ENCODE peak calls at places on chromosomes 12 and 14, in nine cellular contexts. D is WERI-Rb-1, K is pons, H is NCI-H774, Q is A673, W is AG10803, N is H4, E is AML-193, C is neural progenitor cell. U is an unnamed sample.

GRCh38 chr12:120980800-120981368 is 2.5 kb downstream of the HNF1A start:
- DNase-seq in D (no peak), K (no peak), N (no peak), W (no peak), Q (no peak), E (no peak), C (no peak), H (no peak), U (no peak)

GRCh38 chr12:107091989-107092641 is 1.2 kb downstream of the CRY1 start:
- DNase-seq in W (peak), K (peak), H (peak), C (peak), E (peak), D (peak), N (peak), Q (peak), U (peak)

GRCh38 chr14:102949062-102949800 is 26.8 kb downstream of the AMN start:
- DNase-seq in W (peak), K (peak), C (no peak), E (peak), H (no peak), N (no peak), Q (no peak), D (no peak), U (no peak)

GRCh38 chr14:25833341-25834121 is 764.3 kb downstream of the NOVA1 start:
- DNase-seq in C (peak), Q (peak), W (no peak), E (no peak), D (peak), N (peak), K (peak), H (peak), U (peak)

GRCh38 chr14:81432171-81432570 is 32.0 kb upstream of the STON2 start:
- DNase-seq in N (peak), W (no peak), H (no peak), Q (no peak), K (no peak), E (no peak), C (no peak), D (no peak), U (no peak)

GRCh38 chr12:58310828-58311273 is 369.5 kb downstream of the ATP23 start:
- DNase-seq in N (peak), E (no peak), H (no peak), K (no peak), Q (no peak), C (no peak), D (no peak), W (peak), U (no peak)

GRCh38 chr12:57214398-57214781 is 2.2 kb upstream of the NXPH4 start:
- DNase-seq in N (peak), W (peak), E (peak), K (no peak), Q (peak), H (peak), C (peak), D (peak), U (peak)

GRCh38 chr12:89632778-89633177 is 75.9 kb downstream of the ATP2B1 start:
- DNase-seq in E (no peak), C (no peak), Q (no peak), N (no peak), H (no peak), K (no peak), W (no peak), D (no peak), U (no peak)

GRCh38 chr12:52631676-52632459 is 13.5 kb upstream of the KRT73 start:
- DNase-seq in E (no peak), N (no peak), K (no peak), W (no peak), Q (no peak), C (no peak), D (no peak), H (no peak), U (no peak)

GRCh38 chr14:104726600-104727451 is 2.8 kb downstream of the ADSS1 start:
- DNase-seq in C (no peak), K (no peak), H (no peak), D (no peak), E (no peak), W (no peak), Q (no peak), N (no peak), U (no peak)

GRCh38 chr14:59630281-59630963 is 53.8 kb upstream of the CCDC175 start:
- DNase-seq in E (no peak), N (no peak), C (peak), D (peak), W (no peak), Q (peak), K (peak), H (peak), U (peak)

GRCh38 chr12:66164349-66164821 is 5.4 kb downstream of the TMBIM4 start:
- DNase-seq in D (no peak), K (no peak), Q (no peak), N (no peak), C (no peak), E (no peak), H (no peak), W (peak), U (no peak)

GRCh38 chr12:13635709-13636108 is 345.7 kb downstream of the GRIN2B start:
- DNase-seq in K (no peak), E (no peak), H (no peak), W (no peak), D (no peak), C (no peak), Q (no peak), N (no peak), U (no peak)

GRCh38 chr14:60732840-60733483 is 1.6 kb upstream of the MNAT1 start:
- DNase-seq in Q (no peak), N (no peak), W (no peak), K (no peak), E (no peak), D (no peak), C (no peak), H (no peak), U (no peak)

GRCh38 chr14:94480809-94481208 is 4.8 kb upstream of the SERPINA9 start:
- DNase-seq in N (no peak), H (no peak), D (no peak), E (no peak), Q (no peak), W (peak), K (no peak), C (no peak), U (no peak)

GRCh38 chr14:71647086-71647784 is 285.0 kb upstream of the RGS6 start:
- DNase-seq in W (no peak), D (peak), E (no peak), N (no peak), C (peak), K (no peak), H (peak), Q (peak), U (no peak)

GRCh38 chr12:93741741-93742085 is 64.5 kb downstream of the CRADD start:
- DNase-seq in D (no peak), K (no peak), W (peak), N (no peak), H (no peak), E (no peak), C (peak), Q (no peak), U (no peak)

GRCh38 chr12:91189526-91189925 is 6.9 kb upstream of the DCN start:
- DNase-seq in K (no peak), N (no peak), Q (no peak), H (no peak), W (peak), E (no peak), D (no peak), C (no peak), U (no peak)

GRCh38 chr12:49930515-49931288 is 19.8 kb upstream of the AQP2 start:
- DNase-seq in Q (no peak), K (no peak), D (no peak), H (no peak), E (no peak), W (peak), N (no peak), C (no peak), U (no peak)

GRCh38 chr14:62546862-62547474 is 498.3 kb downstream of the KCNH5 start:
- DNase-seq in W (no peak), K (no peak), N (no peak), E (no peak), D (peak), C (no peak), Q (no peak), H (no peak), U (no peak)

GRCh38 chr12:71636704-71637115 is 26.9 kb downstream of the ZFC3H1 start:
- DNase-seq in W (peak), C (peak), D (no peak), N (peak), K (peak), E (peak), Q (peak), H (peak), U (peak)

GRCh38 chr14:34835312-34835711 is 39.8 kb downstream of the BAZ1A start:
- DNase-seq in W (no peak), Q (no peak), K (no peak), D (no peak), H (no peak), C (no peak), N (no peak), E (no peak), U (no peak)

GRCh38 chr12:132523576-132524331 is 33.8 kb downstream of the FBRSL1 start:
- DNase-seq in K (peak), W (peak), N (peak), C (peak), H (no peak), Q (peak), D (peak), E (peak), U (peak)

GRCh38 chr12:11880424-11880823 is 190.3 kb upstream of the BCL2L14 start:
- DNase-seq in D (no peak), K (no peak), Q (no peak), C (no peak), H (no peak), N (no peak), W (no peak), E (no peak), U (no peak)

GRCh38 chr12:126667340-126667739 is 1599.6 kb upstream of the TMEM132C start:
- DNase-seq in Q (no peak), D (no peak), C (no peak), H (no peak), N (peak), K (no peak), E (no peak), W (peak), U (no peak)

GRCh38 chr12:47561746-47562145 is 144.1 kb downstream of the RPAP3 start:
- DNase-seq in C (no peak), K (no peak), W (peak), D (no peak), N (no peak), Q (no peak), E (no peak), H (no peak), U (no peak)

GRCh38 chr12:112294793-112295192 is 87.4 kb downstream of the HECTD4 start:
- DNase-seq in E (no peak), H (no peak), W (peak), C (no peak), N (no peak), Q (peak), D (peak), K (no peak), U (no peak)

GRCh38 chr14:50003213-50004021 is 110.5 kb downstream of the ARF6 start:
- DNase-seq in W (peak), K (no peak), D (peak), E (peak), Q (peak), C (peak), H (no peak), N (peak), U (no peak)